ENCODE peak calls at places on chromosomes 6 and 20, in nine cellular contexts. D is HepG2, P is nucleus accumbens, O is NCI-H1092 treated with DMSO at 0.1 percent for 48 hours, F is progenitor cell of endocrine pancreas, H is iris pigment epithelial cell, B is nephron progenitor cell, W is left ventricle myocardium superior, R is suprapubic skin. V is an unnamed sample.

GRCh38 chr6:45513331-45513730 is 135.6 kb upstream of the SUPT3H start:
- DNase-seq in D (no peak), P (no peak), O (no peak), F (no peak), H (no peak), B (no peak), W (no peak), R (no peak), V (no peak)

GRCh38 chr20:8749986-8750385 is 318.9 kb upstream of the PLCB4 start:
- DNase-seq in D (no peak), P (no peak), O (no peak), F (no peak), H (peak), B (no peak), W (no peak), R (no peak), V (no peak)

GRCh38 chr20:62029296-62029695 is 36.4 kb downstream of the TAF4 start:
- DNase-seq in D (peak), P (no peak), O (no peak), F (no peak), H (no peak), B (no peak), W (peak), R (no peak), V (no peak)

GRCh38 chr6:98871057-98871456 is 36.7 kb downstream of the POU3F2 start:
- DNase-seq in D (no peak), P (no peak), O (no peak), F (no peak), H (peak), B (no peak), W (no peak), R (no peak), V (no peak)

GRCh38 chr6:3001773-3002293 is 2.1 kb downstream of the NQO2 start:
- DNase-seq in D (peak), P (no peak), O (no peak), F (no peak), H (peak), B (no peak), W (no peak), R (no peak), V (no peak)

GRCh38 chr6:7051780-7052440 is 55.9 kb upstream of the RREB1 start:
- DNase-seq in D (no peak), P (no peak), O (no peak), F (peak), H (peak), B (peak), W (peak), R (peak), V (peak)

GRCh38 chr6:35258858-35259193 is 709 bp upstream of the ZNF76 start:
- DNase-seq in D (peak), P (no peak), O (no peak), F (peak), H (peak), B (no peak), W (no peak), R (peak), V (peak)

GRCh38 chr6:120198033-120198432 is 848.5 kb upstream of the MAN1A1 start:
- DNase-seq in D (peak), P (no peak), O (no peak), F (no peak), H (peak), B (no peak), W (no peak), R (no peak), V (no peak)

GRCh38 chr6:85404497-85405174 is 45.2 kb upstream of the NT5E start:
- DNase-seq in D (peak), P (no peak), O (no peak), F (no peak), H (peak), B (no peak), W (no peak), R (no peak), V (peak)

GRCh38 chr6:16730720-16731502 is 30.3 kb downstream of the ATXN1 start:
- DNase-seq in D (peak), P (no peak), O (no peak), F (no peak), H (no peak), B (peak), W (no peak), R (no peak), V (no peak)

GRCh38 chr6:41537359-41537758 is 8.8 kb upstream of the FOXP4 start:
- DNase-seq in D (no peak), P (no peak), O (peak), F (no peak), H (peak), B (no peak), W (no peak), R (no peak), V (no peak)

GRCh38 chr6:22294301-22294700 is 2.5 kb downstream of the PRL start:
- DNase-seq in D (no peak), P (no peak), O (no peak), F (no peak), H (no peak), B (peak), W (no peak), R (no peak), V (no peak)

GRCh38 chr20:1277529-1278322 is 11.6 kb downstream of the SNPH start:
- DNase-seq in D (no peak), P (no peak), O (no peak), F (no peak), H (no peak), B (no peak), W (no peak), R (no peak), V (no peak)

GRCh38 chr6:136761227-136761922 is 30.9 kb downstream of the MAP3K5 start:
- DNase-seq in D (no peak), P (no peak), O (no peak), F (no peak), H (peak), B (no peak), W (peak), R (no peak), V (no peak)

GRCh38 chr20:38420232-38421085 is 14.7 kb downstream of the SNHG17 start:
- DNase-seq in D (no peak), P (no peak), O (no peak), F (no peak), H (peak), B (no peak), W (no peak), R (no peak), V (no peak)

GRCh38 chr6:98839788-98840361 is 5.5 kb downstream of the POU3F2 start:
- DNase-seq in D (peak), P (no peak), O (peak), F (no peak), H (peak), B (no peak), W (no peak), R (no peak), V (no peak)

GRCh38 chr20:14284443-14284842 is 53.0 kb downstream of the FLRT3 start:
- DNase-seq in D (no peak), P (no peak), O (no peak), F (no peak), H (no peak), B (no peak), W (no peak), R (no peak), V (no peak)

GRCh38 chr6:152879681-152880080 is 103.2 kb downstream of the FBXO5 start:
- DNase-seq in D (no peak), P (no peak), O (no peak), F (no peak), H (no peak), B (no peak), W (no peak), R (no peak), V (no peak)

GRCh38 chr6:159833556-159833955 is 33.5 kb downstream of the PNLDC1 start:
- DNase-seq in D (no peak), P (no peak), O (no peak), F (no peak), H (peak), B (no peak), W (no peak), R (no peak), V (no peak)

GRCh38 chr6:152750694-152751093 is at the start of gene VIP:
- DNase-seq in D (peak), P (no peak), O (no peak), F (peak), H (peak), B (peak), W (no peak), R (no peak), V (no peak)

GRCh38 chr6:113450061-113450465 is 407.1 kb upstream of the MARCKS start:
- DNase-seq in D (peak), P (no peak), O (no peak), F (no peak), H (peak), B (no peak), W (no peak), R (no peak), V (no peak)

GRCh38 chr20:51492167-51493092 is 50.1 kb downstream of the NFATC2 start:
- DNase-seq in D (no peak), P (no peak), O (peak), F (peak), H (no peak), B (no peak), W (peak), R (peak), V (peak)

GRCh38 chr6:916160-916559 is 223.2 kb upstream of the EXOC2 start:
- DNase-seq in D (no peak), P (no peak), O (no peak), F (no peak), H (no peak), B (no peak), W (no peak), R (no peak), V (no peak)

GRCh38 chr6:139944131-139944530 is 569.7 kb upstream of the CITED2 start:
- DNase-seq in D (no peak), P (no peak), O (peak), F (no peak), H (no peak), B (no peak), W (no peak), R (no peak), V (no peak)

GRCh38 chr20:40008177-40008576 is 680.9 kb downstream of the MAFB start:
- DNase-seq in D (no peak), P (no peak), O (no peak), F (no peak), H (no peak), B (no peak), W (no peak), R (no peak), V (no peak)

GRCh38 chr6:160156842-160157241 is 35.2 kb downstream of the SLC22A1 start:
- DNase-seq in D (no peak), P (no peak), O (no peak), F (no peak), H (peak), B (no peak), W (no peak), R (no peak), V (no peak)

GRCh38 chr6:131258816-131259476 is 123.7 kb downstream of the AKAP7 start:
- DNase-seq in D (no peak), P (no peak), O (no peak), F (no peak), H (peak), B (peak), W (no peak), R (no peak), V (peak)

GRCh38 chr6:76166874-76167273 is 94.4 kb upstream of the IMPG1 start:
- DNase-seq in D (no peak), P (no peak), O (no peak), F (no peak), H (no peak), B (no peak), W (no peak), R (no peak), V (no peak)

GRCh38 chr6:56292505-56293181 is 45.3 kb upstream of the COL21A1 start:
- DNase-seq in D (peak), P (no peak), O (peak), F (peak), H (peak), B (peak), W (no peak), R (no peak), V (no peak)

GRCh38 chr20:57199656-57200405 is 66.6 kb downstream of the BMP7 start:
- DNase-seq in D (no peak), P (no peak), O (no peak), F (no peak), H (no peak), B (no peak), W (no peak), R (peak), V (no peak)

GRCh38 chr6:108434222-108434621 is 126.5 kb upstream of the FOXO3 start:
- DNase-seq in D (no peak), P (no peak), O (no peak), F (no peak), H (no peak), B (no peak), W (no peak), R (no peak), V (no peak)

GRCh38 chr6:26156105-26156849 is 69.0 kb downstream of the HFE start:
- DNase-seq in D (peak), P (peak), O (peak), F (peak), H (peak), B (peak), W (peak), R (peak), V (peak)

GRCh38 chr6:147675281-147675680 is 166.8 kb downstream of the SAMD5 start:
- DNase-seq in D (no peak), P (no peak), O (no peak), F (no peak), H (peak), B (no peak), W (no peak), R (no peak), V (no peak)

GRCh38 chr6:167805349-167806060 is 21.2 kb upstream of the AFDN start:
- DNase-seq in D (no peak), P (no peak), O (no peak), F (no peak), H (no peak), B (no peak), W (no peak), R (no peak), V (no peak)

GRCh38 chr6:7727150-7727950 is 1.5 kb downstream of the BMP6 start:
- DNase-seq in D (no peak), P (no peak), O (no peak), F (peak), H (peak), B (peak), W (peak), R (no peak), V (no peak)

GRCh38 chr6:145017516-145017915 is 717.8 kb downstream of the EPM2A start:
- DNase-seq in D (no peak), P (no peak), O (no peak), F (no peak), H (peak), B (no peak), W (no peak), R (no peak), V (no peak)

GRCh38 chr20:25624500-25624939 is 706 bp upstream of the NANP start:
- DNase-seq in D (no peak), P (no peak), O (no peak), F (no peak), H (no peak), B (no peak), W (no peak), R (no peak), V (no peak)

GRCh38 chr6:16849280-16850210 is 88.3 kb upstream of the ATXN1 start:
- DNase-seq in D (peak), P (no peak), O (no peak), F (no peak), H (peak), B (no peak), W (no peak), R (no peak), V (no peak)